ENCODE peak calls at places on chromosomes 13 and 19, in nine cellular contexts. G is A549, K is foreskin keratinocyte, X is aorta, I is osteoblast, H is neuronal stem cell, Z is psoas muscle, W is coronary artery, S is endodermal cell. A is an unnamed sample.

GRCh38 chr13:107367258-107367657 is 799.3 kb upstream of the ARGLU1 start:
- DNase-seq in G (no peak), K (no peak), X (no peak), I (no peak), H (no peak), Z (no peak), W (no peak), S (no peak), A (no peak)

GRCh38 chr13:113495494-113496251 is 5.2 kb upstream of the DCUN1D2 start:
- DNase-seq in G (no peak), K (no peak), X (no peak), I (no peak), H (no peak), Z (no peak), W (no peak), S (peak), A (no peak)

GRCh38 chr13:30871713-30872029 is 34.4 kb upstream of the MEDAG start:
- DNase-seq in G (no peak), K (no peak), X (no peak), I (no peak), H (no peak), Z (no peak), W (no peak), S (no peak), A (no peak)

GRCh38 chr13:60170414-60170813 is 6.7 kb upstream of the DIAPH3 start:
- DNase-seq in G (no peak), K (no peak), X (no peak), I (no peak), H (no peak), Z (no peak), W (no peak), S (no peak), A (no peak)

GRCh38 chr13:110874508-110874960 is 40.3 kb downstream of the ANKRD10 start:
- DNase-seq in G (peak), K (no peak), X (peak), I (peak), H (peak), Z (peak), W (peak), S (peak), A (peak)

GRCh38 chr19:15891434-15891833 is 6.4 kb downstream of the CYP4F2 start:
- DNase-seq in G (no peak), K (no peak), X (no peak), I (no peak), H (no peak), Z (no peak), W (no peak), S (no peak), A (no peak)

GRCh38 chr13:46903748-46904147 is 6.9 kb upstream of the HTR2A start:
- DNase-seq in G (no peak), K (no peak), X (no peak), I (no peak), H (no peak), Z (no peak), W (no peak), S (no peak), A (no peak)

GRCh38 chr13:76293346-76293745 is 592.9 kb downstream of the KCTD12 start:
- DNase-seq in G (peak), K (peak), X (no peak), I (peak), H (no peak), Z (no peak), W (no peak), S (no peak), A (no peak)

GRCh38 chr13:94860981-94861407 is 148.6 kb upstream of the SOX21 start:
- DNase-seq in G (no peak), K (no peak), X (no peak), I (no peak), H (no peak), Z (no peak), W (no peak), S (no peak), A (no peak)

GRCh38 chr19:18168673-18169381 is 4.8 kb upstream of the IFI30 start:
- DNase-seq in G (no peak), K (no peak), X (no peak), I (peak), H (no peak), Z (no peak), W (no peak), S (no peak), A (no peak)

GRCh38 chr13:75372517-75372916 is 109.5 kb downstream of the TBC1D4 start:
- DNase-seq in G (peak), K (no peak), X (no peak), I (no peak), H (peak), Z (no peak), W (no peak), S (no peak), A (no peak)

GRCh38 chr13:46509981-46510380 is 43.0 kb upstream of the LRCH1 start:
- DNase-seq in G (no peak), K (no peak), X (no peak), I (no peak), H (no peak), Z (no peak), W (no peak), S (no peak), A (no peak)

GRCh38 chr13:93280688-93281087 is 54.1 kb downstream of the GPC6 start:
- DNase-seq in G (no peak), K (no peak), X (no peak), I (no peak), H (no peak), Z (no peak), W (no peak), S (no peak), A (no peak)

GRCh38 chr19:34363930-34364329 is 1.1 kb upstream of the GPI start:
- DNase-seq in G (no peak), K (no peak), X (no peak), I (no peak), H (no peak), Z (no peak), W (no peak), S (no peak), A (no peak)

GRCh38 chr19:42635233-42635539 is 40.5 kb upstream of the CEACAM8 start:
- DNase-seq in G (no peak), K (no peak), X (no peak), I (no peak), H (no peak), Z (no peak), W (no peak), S (no peak), A (no peak)

GRCh38 chr19:49091391-49092038 is 6.3 kb downstream of the SNRNP70 start:
- DNase-seq in G (no peak), K (no peak), X (no peak), I (no peak), H (no peak), Z (no peak), W (no peak), S (no peak), A (no peak)

GRCh38 chr13:45063261-45063870 is 56.9 kb upstream of the GTF2F2 start:
- DNase-seq in G (no peak), K (peak), X (no peak), I (no peak), H (no peak), Z (no peak), W (no peak), S (no peak), A (no peak)

GRCh38 chr19:13428352-13428751 is 77.9 kb downstream of the CACNA1A start:
- DNase-seq in G (no peak), K (no peak), X (no peak), I (peak), H (no peak), Z (no peak), W (no peak), S (peak), A (peak)

GRCh38 chr13:112455476-112456059 is 79.4 kb downstream of the SPACA7 start:
- DNase-seq in G (no peak), K (no peak), X (no peak), I (peak), H (no peak), Z (no peak), W (no peak), S (peak), A (no peak)

GRCh38 chr19:46842791-46843190 is 7.9 kb downstream of the AP2S1 start:
- DNase-seq in G (no peak), K (no peak), X (no peak), I (no peak), H (no peak), Z (peak), W (no peak), S (no peak), A (no peak)

GRCh38 chr19:46838160-46838559 is 12.5 kb downstream of the AP2S1 start:
- DNase-seq in G (no peak), K (no peak), X (no peak), I (peak), H (no peak), Z (no peak), W (no peak), S (no peak), A (no peak)

GRCh38 chr19:46841458-46842083 is 9.1 kb downstream of the AP2S1 start:
- DNase-seq in G (peak), K (no peak), X (peak), I (peak), H (no peak), Z (peak), W (peak), S (peak), A (no peak)

GRCh38 chr19:46840157-46840942 is 10.3 kb downstream of the AP2S1 start:
- DNase-seq in G (peak), K (no peak), X (no peak), I (peak), H (peak), Z (peak), W (no peak), S (peak), A (peak)

GRCh38 chr19:46839752-46840151 is 10.9 kb downstream of the AP2S1 start:
- DNase-seq in G (no peak), K (no peak), X (no peak), I (peak), H (no peak), Z (peak), W (no peak), S (no peak), A (no peak)
- H3K27ac ChIP-seq in G (no peak), K (peak), X (no peak), I (peak), H (no peak), Z (no peak), W (peak), S (no peak), A (no peak)

DNA sequence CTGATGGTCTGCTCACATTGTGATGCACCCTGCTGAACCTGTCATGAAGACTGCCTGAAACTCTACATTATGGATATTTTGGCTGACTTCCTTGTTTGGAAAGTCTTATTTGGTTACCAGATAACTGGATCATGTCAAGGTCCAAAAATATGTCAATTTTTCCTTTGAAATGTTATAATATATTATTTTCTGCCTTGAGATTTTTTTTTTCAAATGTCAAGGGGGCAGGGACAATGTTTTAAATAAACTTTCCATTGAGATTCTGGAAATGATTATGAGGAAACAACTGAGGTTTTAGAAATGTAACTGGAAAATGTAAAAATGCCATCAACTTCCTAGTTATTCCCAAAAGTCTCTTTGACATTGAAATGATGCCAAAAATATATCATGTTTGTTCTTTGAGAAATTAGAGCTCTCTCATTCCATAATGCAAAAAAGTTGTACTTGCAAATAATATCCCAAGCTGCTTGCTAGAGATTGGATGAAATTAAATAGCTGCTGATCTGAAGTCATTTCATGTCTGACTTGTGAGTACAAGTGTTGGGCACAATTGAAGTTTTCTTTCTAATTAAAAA is 117.1 kb downstream of the RFC3 start:
- DNase-seq in G (no peak), K (no peak), X (no peak), I (no peak), H (no peak), Z (no peak), W (no peak), S (no peak), A (no peak)
- H3K27ac ChIP-seq in G (peak), K (no peak), X (no peak), I (no peak), H (no peak), Z (no peak), W (no peak), S (no peak), A (no peak)

GRCh38 chr13:50130686-50131051 is 115.4 kb downstream of the KCNRG start:
- DNase-seq in G (peak), K (no peak), X (peak), I (peak), H (peak), Z (no peak), W (peak), S (peak), A (peak)
- H3K27ac ChIP-seq in G (peak), K (no peak), X (peak), I (peak), H (no peak), Z (peak), W (peak), S (no peak), A (no peak)

GRCh38 chr19:2577722-2578335 is 101.9 kb downstream of the GADD45B start:
- DNase-seq in G (no peak), K (no peak), X (peak), I (no peak), H (no peak), Z (no peak), W (peak), S (no peak), A (no peak)

GRCh38 chr19:2578391-2578826 is 102.5 kb downstream of the GADD45B start:
- DNase-seq in G (peak), K (no peak), X (peak), I (no peak), H (no peak), Z (no peak), W (no peak), S (peak), A (no peak)

GRCh38 chr19:2582984-2583956 is 107.3 kb downstream of the GADD45B start:
- DNase-seq in G (peak), K (no peak), X (peak), I (no peak), H (no peak), Z (no peak), W (peak), S (no peak), A (no peak)

GRCh38 chr19:2578911-2579677 is 103.2 kb downstream of the GADD45B start:
- DNase-seq in G (peak), K (no peak), X (peak), I (peak), H (peak), Z (peak), W (peak), S (peak), A (peak)

DNA sequence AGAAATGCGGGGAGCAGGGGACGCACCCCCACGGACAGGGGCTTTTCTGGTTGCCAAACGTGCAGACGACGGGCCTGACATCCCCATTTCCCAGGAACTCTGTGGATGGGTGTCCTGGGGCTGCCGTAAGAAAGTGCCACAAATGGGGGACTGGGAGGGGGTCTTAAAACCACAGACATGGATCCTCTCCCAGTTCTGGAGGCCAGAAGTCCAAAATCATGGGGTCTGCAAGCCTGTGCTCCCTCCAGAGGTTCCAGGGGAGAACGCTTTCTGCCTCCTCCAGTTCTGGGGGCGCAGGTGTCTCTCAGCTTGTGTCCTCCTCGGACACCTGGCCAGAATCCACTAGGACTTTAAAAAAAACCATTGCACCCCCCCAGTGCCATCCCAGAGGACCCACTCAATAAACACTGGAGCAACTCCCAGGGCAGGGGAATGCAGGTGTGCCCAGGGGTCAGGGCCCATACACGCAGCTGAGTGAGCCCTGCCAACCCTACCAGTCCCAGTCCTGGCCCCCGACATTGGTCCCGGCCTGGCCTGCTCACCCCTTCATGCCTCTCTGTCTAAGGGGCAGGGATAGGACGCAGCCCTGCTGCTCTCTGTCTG is 103.9 kb downstream of the GADD45B start:
- DNase-seq in G (no peak), K (no peak), X (peak), I (no peak), H (no peak), Z (no peak), W (no peak), S (peak), A (no peak)
- H3K27ac ChIP-seq in G (peak), K (no peak), X (peak), I (peak), H (no peak), Z (peak), W (peak), S (no peak), A (no peak)

GRCh38 chr13:26155568-26155967 is 66.5 kb downstream of the RNF6 start:
- DNase-seq in G (no peak), K (no peak), X (no peak), I (no peak), H (no peak), Z (no peak), W (no peak), S (no peak), A (no peak)
- H3K27ac ChIP-seq in G (no peak), K (no peak), X (no peak), I (no peak), H (no peak), Z (no peak), W (no peak), S (no peak), A (no peak)

DNA sequence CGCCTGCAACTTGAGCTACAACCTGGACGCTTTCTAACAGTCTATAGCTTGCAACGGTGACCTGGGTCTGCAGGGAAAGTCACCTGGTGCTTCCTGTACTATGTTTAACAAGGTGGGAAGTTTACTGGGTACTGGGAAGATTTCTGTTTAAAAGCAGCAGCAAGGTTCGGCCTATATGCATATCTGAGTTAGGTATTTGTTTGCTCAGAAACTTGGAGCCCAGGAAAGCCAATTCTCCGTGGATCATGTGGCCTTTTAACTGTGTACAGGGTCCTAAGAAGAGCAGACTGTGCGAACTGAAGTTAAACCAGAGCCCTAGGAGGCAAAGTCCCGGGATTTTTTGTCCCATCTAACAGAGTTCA is 103.1 kb downstream of the STK24 start:
- DNase-seq in G (no peak), K (no peak), X (no peak), I (no peak), H (no peak), Z (no peak), W (no peak), S (no peak), A (no peak)
- H3K27ac ChIP-seq in G (no peak), K (no peak), X (no peak), I (peak), H (no peak), Z (no peak), W (no peak), S (no peak), A (no peak)

DNA sequence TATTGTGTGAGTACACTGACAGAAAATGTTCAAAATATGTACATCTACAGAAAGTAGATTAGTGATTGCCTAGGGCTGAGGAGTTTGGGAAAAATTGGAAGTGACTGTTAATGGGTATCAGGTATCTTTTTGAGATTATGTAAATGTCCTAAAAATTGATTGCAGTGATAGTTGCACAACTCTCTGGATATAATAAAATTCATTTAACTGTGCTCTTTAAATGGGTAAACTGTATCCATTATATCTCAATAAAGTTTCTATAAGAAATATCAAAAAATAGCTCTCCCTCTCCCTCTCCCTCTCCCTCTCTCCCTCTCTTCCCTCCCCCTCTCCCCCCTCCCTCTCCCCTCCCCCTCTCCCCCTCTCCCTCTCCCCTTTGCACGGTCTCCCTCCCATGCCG is 9.4 kb upstream of the ZNF227 start:
- DNase-seq in G (no peak), K (no peak), X (no peak), I (no peak), H (no peak), Z (no peak), W (no peak), S (no peak), A (no peak)
- H3K27ac ChIP-seq in G (no peak), K (no peak), X (no peak), I (no peak), H (no peak), Z (no peak), W (no peak), S (no peak), A (no peak)

A was measured in CD8-positive, alpha-beta T cell.